ENCODE peak calls at places on chromosomes 1 and 21, in four cellular contexts. I is fibroblast of the aortic adventitia; E is CD8-positive, alpha-beta T cell; W is uterus. K is an unnamed sample.

GRCh38 chr21:41817228-41817627 is 50.4 kb upstream of the RIPK4 start:
- DNase-seq in I (peak), E (peak), W (peak), K (peak)

GRCh38 chr1:118944133-118944532 is 44.0 kb downstream of the TBX15 start:
- DNase-seq in I (peak), E (no peak), W (no peak), K (no peak)

GRCh38 chr1:18703041-18703621 is 72.5 kb downstream of the PAX7 start:
- DNase-seq in I (no peak), E (no peak), W (no peak), K (peak)

GRCh38 chr1:20496241-20496661 is 10.2 kb upstream of the CAMK2N1 start:
- DNase-seq in I (peak), E (no peak), W (no peak), K (no peak)

GRCh38 chr21:46471514-46471913 is 12.8 kb downstream of the DIP2A start:
- DNase-seq in I (no peak), E (no peak), W (no peak), K (no peak)

GRCh38 chr1:4675454-4676186 is 21.2 kb downstream of the AJAP1 start:
- DNase-seq in I (no peak), E (no peak), W (no peak), K (no peak)

GRCh38 chr21:42670884-42671283 is 17.5 kb downstream of the PDE9A start:
- DNase-seq in I (no peak), E (no peak), W (no peak), K (no peak)

GRCh38 chr1:178232108-178232507 is 138.2 kb downstream of the RASAL2 start:
- DNase-seq in I (no peak), E (no peak), W (no peak), K (no peak)

GRCh38 chr1:11180342-11180744 is 8.8 kb upstream of the ANGPTL7 start:
- DNase-seq in I (peak), E (no peak), W (no peak), K (no peak)

GRCh38 chr1:26285366-26286063 is 5.6 kb downstream of the SH3BGRL3 start:
- DNase-seq in I (no peak), E (peak), W (no peak), K (no peak)

GRCh38 chr1:111369645-111370044 is 57.9 kb downstream of the OVGP1 start:
- DNase-seq in I (no peak), E (no peak), W (no peak), K (no peak)

GRCh38 chr1:24560361-24560760 is 4.5 kb downstream of the NCMAP start:
- DNase-seq in I (no peak), E (no peak), W (no peak), K (no peak)

GRCh38 chr21:32411366-32412161 is 942 bp upstream of the EVA1C start:
- DNase-seq in I (peak), E (peak), W (peak), K (peak)

GRCh38 chr1:203133969-203134725 is 6.6 kb downstream of the ADORA1 start:
- DNase-seq in I (peak), E (no peak), W (peak), K (no peak)

GRCh38 chr1:100164226-100164625 is 13.8 kb downstream of the LRRC39 start:
- DNase-seq in I (peak), E (no peak), W (no peak), K (no peak)

GRCh38 chr1:153939476-153939875 is 7.0 kb downstream of the DENND4B start:
- DNase-seq in I (no peak), E (no peak), W (no peak), K (no peak)

GRCh38 chr21:44087426-44088400 is 19.5 kb upstream of the PWP2 start:
- DNase-seq in I (no peak), E (no peak), W (no peak), K (no peak)

GRCh38 chr1:74811421-74812179 is 78.6 kb downstream of the TYW3 start:
- DNase-seq in I (peak), E (no peak), W (no peak), K (no peak)

GRCh38 chr21:45041351-45041805 is 33.0 kb upstream of the ADARB1 start:
- DNase-seq in I (peak), E (no peak), W (peak), K (no peak)

GRCh38 chr1:231196307-231196706 is 34.4 kb downstream of the TRIM67 start:
- DNase-seq in I (no peak), E (no peak), W (no peak), K (no peak)

GRCh38 chr1:166069390-166069789 is 97.4 kb downstream of the FAM78B start:
- DNase-seq in I (peak), E (no peak), W (no peak), K (no peak)

GRCh38 chr1:31196685-31197084 is 43.0 kb downstream of the NKAIN1 start:
- DNase-seq in I (peak), E (no peak), W (no peak), K (no peak)

GRCh38 chr1:18320051-18320450 is 160.7 kb upstream of the KLHDC7A start:
- DNase-seq in I (no peak), E (no peak), W (no peak), K (no peak)

GRCh38 chr1:34302798-34303197 is 126.1 kb downstream of the C1orf94 start:
- DNase-seq in I (no peak), E (no peak), W (no peak), K (no peak)

GRCh38 chr1:183200451-183200850 is 14.4 kb downstream of the LAMC2 start:
- DNase-seq in I (no peak), E (no peak), W (no peak), K (no peak)

GRCh38 chr21:15631342-15631741 is 98.4 kb upstream of the USP25 start:
- DNase-seq in I (peak), E (no peak), W (no peak), K (no peak)

GRCh38 chr1:193104496-193104905 is 713 bp downstream of the GLRX2 start:
- DNase-seq in I (no peak), E (peak), W (peak), K (peak)